ENCODE peak calls at places on chromosomes 11 and 22, in ten cellular contexts. V, A, R, H, I, Z, G, J, Y and P are unnamed samples.

GRCh38 chr22:20175597-20175900 is 24.7 kb upstream of the CCDC188 start:
- DNase-seq in A (no peak), I (no peak), Z (no peak), Y (no peak), H (peak), J (no peak), R (no peak), V (no peak), G (no peak), P (no peak)

GRCh38 chr22:23053912-23054530 is 16.3 kb upstream of the GNAZ start:
- DNase-seq in V (no peak), R (no peak), G (no peak), H (no peak), I (no peak), Z (no peak), Y (no peak), J (no peak), A (no peak), P (no peak)

GRCh38 chr11:92870241-92870826 is 99.1 kb upstream of the MTNR1B start:
- DNase-seq in A (no peak), H (no peak), R (no peak), G (no peak), V (no peak), Z (no peak), Y (no peak), J (no peak), I (no peak), P (no peak)

GRCh38 chr11:35097814-35098213 is 41.2 kb upstream of the CD44 start:
- DNase-seq in G (no peak), R (no peak), Z (no peak), Y (no peak), V (no peak), A (no peak), J (no peak), H (no peak), I (no peak), P (no peak)

GRCh38 chr11:18707811-18708340 is 9.3 kb downstream of the TMEM86A start:
- DNase-seq in Z (no peak), G (no peak), V (no peak), R (no peak), A (no peak), J (no peak), H (no peak), Y (no peak), I (no peak), P (no peak)

GRCh38 chr11:66689661-66690590 is 12.2 kb upstream of the RBM4B start:
- DNase-seq in R (no peak), G (no peak), Y (no peak), V (no peak), Z (no peak), I (no peak), J (no peak), H (no peak), A (no peak), P (no peak)

GRCh38 chr11:118841469-118842222 is 42.0 kb upstream of the CXCR5 start:
- DNase-seq in R (no peak), Y (no peak), G (no peak), Z (no peak), J (no peak), H (no peak), A (no peak), V (no peak), I (no peak), P (no peak)

GRCh38 chr11:93659841-93660240 is 1.6 kb upstream of the CEP295 start:
- DNase-seq in I (no peak), H (no peak), A (no peak), G (no peak), V (no peak), R (no peak), Y (no peak), J (no peak), Z (no peak), P (no peak)

GRCh38 chr11:119999220-119999619 is 138.7 kb downstream of the TRIM29 start:
- DNase-seq in Y (no peak), Z (no peak), V (no peak), R (no peak), I (no peak), H (peak), J (no peak), G (no peak), A (no peak), P (no peak)